ENCODE peak calls at places on chromosome 2, in six cellular contexts. One of them, this sample, is unnamed.

GRCh38 chr2:169790581-169790980 is 8.1 kb upstream of the SSB start:
- DNase-seq in WTC11: no peak
- DNase-seq in HepG2: no peak
- DNase-seq in GM23338: no peak
- DNase-seq in K562: no peak
- DNase-seq in GM12878: no peak
- DNase-seq in this sample: no peak

GRCh38 chr2:166092889-166093288 is 34.9 kb downstream of the SCN1A start:
- DNase-seq in GM23338: no peak
- DNase-seq in GM12878: no peak
- DNase-seq in HepG2: no peak
- DNase-seq in WTC11: no peak
- DNase-seq in K562: no peak
- DNase-seq in this sample: no peak

GRCh38 chr2:154960802-154961583 is 262.5 kb downstream of the KCNJ3 start:
- DNase-seq in WTC11: no peak
- DNase-seq in HepG2: no peak
- DNase-seq in GM23338: no peak
- DNase-seq in GM12878: peak
- DNase-seq in K562: no peak
- DNase-seq in this sample: no peak

GRCh38 chr2:242024751-242025355 is 155.3 kb downstream of the RTP5 start:
- DNase-seq in GM12878: no peak
- DNase-seq in WTC11: no peak
- DNase-seq in HepG2: no peak
- DNase-seq in GM23338: no peak
- DNase-seq in K562: no peak
- DNase-seq in this sample: no peak

GRCh38 chr2:108243566-108243965 is 3.8 kb downstream of the SULT1C3 start:
- DNase-seq in GM12878: no peak
- DNase-seq in K562: no peak
- DNase-seq in GM23338: no peak
- DNase-seq in HepG2: no peak
- DNase-seq in WTC11: no peak
- DNase-seq in this sample: no peak

GRCh38 chr2:211035548-211036185 is 479.3 kb downstream of the CPS1 start:
- DNase-seq in GM23338: peak
- DNase-seq in K562: no peak
- DNase-seq in WTC11: no peak
- DNase-seq in GM12878: no peak
- DNase-seq in HepG2: peak
- DNase-seq in this sample: no peak

GRCh38 chr2:203802277-203803045 is 65.1 kb upstream of the CTLA4 start:
- DNase-seq in GM12878: no peak
- DNase-seq in GM23338: no peak
- DNase-seq in HepG2: no peak
- DNase-seq in K562: no peak
- DNase-seq in WTC11: no peak
- DNase-seq in this sample: no peak

GRCh38 chr2:176003958-176004357 is 1.9 kb upstream of the LNPK start:
- DNase-seq in K562: no peak
- DNase-seq in WTC11: no peak
- DNase-seq in GM12878: no peak
- DNase-seq in GM23338: no peak
- DNase-seq in HepG2: no peak
- DNase-seq in this sample: no peak

GRCh38 chr2:60064687-60065361 is 488.6 kb downstream of the BCL11A start:
- DNase-seq in WTC11: no peak
- DNase-seq in GM23338: no peak
- DNase-seq in HepG2: no peak
- DNase-seq in GM12878: no peak
- DNase-seq in K562: no peak
- DNase-seq in this sample: no peak

GRCh38 chr2:118855451-118856279 is 8.2 kb upstream of the EN1 start:
- DNase-seq in WTC11: peak
- DNase-seq in GM12878: no peak
- DNase-seq in HepG2: peak
- DNase-seq in K562: peak
- DNase-seq in GM23338: peak
- DNase-seq in this sample: peak

GRCh38 chr2:84940088-84940470 is 30.9 kb upstream of the KCMF1 start:
- DNase-seq in HepG2: no peak
- DNase-seq in K562: no peak
- DNase-seq in GM23338: peak
- DNase-seq in WTC11: no peak
- DNase-seq in GM12878: no peak
- DNase-seq in this sample: no peak

GRCh38 chr2:32061973-32062861 is 1.1 kb upstream of the SPAST start:
- DNase-seq in WTC11: no peak
- DNase-seq in GM12878: no peak
- DNase-seq in K562: peak
- DNase-seq in GM23338: peak
- DNase-seq in HepG2: peak
- DNase-seq in this sample: peak
- TF ChIP-seq CREB1 in WTC11: no peak
- TF ChIP-seq CREB1 in GM12878: no peak
- TF ChIP-seq CREB1 in K562: no peak
- TF ChIP-seq CREB1 in GM23338: no peak
- TF ChIP-seq CREB1 in HepG2: no peak
- TF ChIP-seq CREB1 in this sample: no peak

GRCh38 chr2:2662847-2663356 is 331.8 kb upstream of the MYT1L start:
- DNase-seq in GM12878: no peak
- DNase-seq in WTC11: no peak
- DNase-seq in HepG2: no peak
- DNase-seq in K562: no peak
- DNase-seq in GM23338: no peak
- DNase-seq in this sample: no peak

GRCh38 chr2:2667690-2668089 is 336.6 kb upstream of the MYT1L start:
- DNase-seq in K562: no peak
- DNase-seq in GM23338: no peak
- DNase-seq in WTC11: no peak
- DNase-seq in GM12878: no peak
- DNase-seq in HepG2: no peak
- DNase-seq in this sample: no peak

GRCh38 chr2:2665834-2666133 is 334.7 kb upstream of the MYT1L start:
- DNase-seq in GM12878: no peak
- DNase-seq in HepG2: no peak
- DNase-seq in GM23338: no peak
- DNase-seq in K562: no peak
- DNase-seq in WTC11: no peak
- DNase-seq in this sample: no peak

GRCh38 chr2:2663401-2664036 is 332.4 kb upstream of the MYT1L start:
- DNase-seq in GM12878: no peak
- DNase-seq in HepG2: no peak
- DNase-seq in GM23338: no peak
- DNase-seq in K562: no peak
- DNase-seq in WTC11: no peak
- DNase-seq in this sample: no peak

GRCh38 chr2:2664989-2665833 is 334.1 kb upstream of the MYT1L start:
- DNase-seq in GM12878: no peak
- DNase-seq in K562: no peak
- DNase-seq in GM23338: no peak
- DNase-seq in HepG2: peak
- DNase-seq in WTC11: no peak
- DNase-seq in this sample: no peak
- TF ChIP-seq CTCF in GM12878: no peak
- TF ChIP-seq CTCF in K562: no peak
- TF ChIP-seq CTCF in GM23338: no peak
- TF ChIP-seq CTCF in HepG2: no peak
- TF ChIP-seq CTCF in WTC11: no peak
- TF ChIP-seq CTCF in this sample: no peak

GRCh38 chr2:10393648-10393982 is 54.5 kb downstream of the ODC1 start:
- DNase-seq in GM12878: no peak
- DNase-seq in GM23338: no peak
- DNase-seq in K562: no peak
- DNase-seq in WTC11: no peak
- DNase-seq in HepG2: no peak
- DNase-seq in this sample: no peak
- TF ChIP-seq CREB1 in GM12878: no peak
- TF ChIP-seq CREB1 in GM23338: no peak
- TF ChIP-seq CREB1 in K562: no peak
- TF ChIP-seq CREB1 in WTC11: no peak
- TF ChIP-seq CREB1 in HepG2: no peak
- TF ChIP-seq CREB1 in this sample: no peak

GRCh38 chr2:217837001-217837491 is 165.7 kb downstream of the TNS1 start:
- DNase-seq in GM23338: peak
- DNase-seq in HepG2: peak
- DNase-seq in WTC11: peak
- DNase-seq in GM12878: no peak
- DNase-seq in K562: peak
- DNase-seq in this sample: peak
- TF ChIP-seq CTCF in GM23338: peak
- TF ChIP-seq CTCF in HepG2: peak
- TF ChIP-seq CTCF in WTC11: no peak
- TF ChIP-seq CTCF in GM12878: no peak
- TF ChIP-seq CTCF in K562: no peak
- TF ChIP-seq CTCF in this sample: peak

GRCh38 chr2:69831354-69831905 is 2.0 kb downstream of the GMCL1 start:
- DNase-seq in WTC11: no peak
- DNase-seq in GM12878: no peak
- DNase-seq in HepG2: peak
- DNase-seq in K562: no peak
- DNase-seq in GM23338: no peak
- DNase-seq in this sample: no peak
- TF ChIP-seq CREB1 in WTC11: no peak
- TF ChIP-seq CREB1 in GM12878: no peak
- TF ChIP-seq CREB1 in HepG2: no peak
- TF ChIP-seq CREB1 in K562: no peak
- TF ChIP-seq CREB1 in GM23338: no peak
- TF ChIP-seq CREB1 in this sample: no peak

GRCh38 chr2:152418688-152419087 is 83.7 kb downstream of the FMNL2 start:
- DNase-seq in HepG2: no peak
- DNase-seq in K562: no peak
- DNase-seq in WTC11: no peak
- DNase-seq in GM23338: no peak
- DNase-seq in GM12878: no peak
- DNase-seq in this sample: no peak
- TF ChIP-seq CTCF in HepG2: no peak
- TF ChIP-seq CTCF in K562: no peak
- TF ChIP-seq CTCF in WTC11: no peak
- TF ChIP-seq CTCF in GM23338: no peak
- TF ChIP-seq CTCF in GM12878: no peak
- TF ChIP-seq CTCF in this sample: no peak

GRCh38 chr2:191631754-191632153 is 46.2 kb upstream of the NABP1 start:
- DNase-seq in K562: no peak
- DNase-seq in GM12878: no peak
- DNase-seq in WTC11: no peak
- DNase-seq in HepG2: peak
- DNase-seq in GM23338: no peak
- DNase-seq in this sample: no peak

GRCh38 chr2:191635333-191636234 is 42.4 kb upstream of the NABP1 start:
- DNase-seq in GM23338: no peak
- DNase-seq in WTC11: no peak
- DNase-seq in GM12878: no peak
- DNase-seq in K562: no peak
- DNase-seq in HepG2: peak
- DNase-seq in this sample: no peak

GRCh38 chr2:191630313-191630712 is 47.6 kb upstream of the NABP1 start:
- DNase-seq in GM23338: no peak
- DNase-seq in K562: no peak
- DNase-seq in WTC11: no peak
- DNase-seq in HepG2: no peak
- DNase-seq in GM12878: no peak
- DNase-seq in this sample: no peak

GRCh38 chr2:191629001-191629453 is 48.9 kb upstream of the NABP1 start:
- DNase-seq in WTC11: no peak
- DNase-seq in GM23338: no peak
- DNase-seq in HepG2: no peak
- DNase-seq in K562: no peak
- DNase-seq in GM12878: no peak
- DNase-seq in this sample: no peak

GRCh38 chr2:191632426-191632825 is 45.5 kb upstream of the NABP1 start:
- DNase-seq in GM23338: no peak
- DNase-seq in WTC11: no peak
- DNase-seq in GM12878: no peak
- DNase-seq in HepG2: no peak
- DNase-seq in K562: no peak
- DNase-seq in this sample: no peak
- TF ChIP-seq CREB1 in GM23338: no peak
- TF ChIP-seq CREB1 in WTC11: no peak
- TF ChIP-seq CREB1 in GM12878: no peak
- TF ChIP-seq CREB1 in HepG2: no peak
- TF ChIP-seq CREB1 in K562: no peak
- TF ChIP-seq CREB1 in this sample: no peak

GRCh38 chr2:28228419-28228995 is 164.2 kb upstream of the FOSL2 start:
- DNase-seq in HepG2: no peak
- DNase-seq in K562: no peak
- DNase-seq in GM23338: no peak
- DNase-seq in GM12878: no peak
- DNase-seq in WTC11: no peak
- DNase-seq in this sample: no peak
- TF ChIP-seq CTCF in HepG2: no peak
- TF ChIP-seq CTCF in K562: peak
- TF ChIP-seq CTCF in GM23338: peak
- TF ChIP-seq CTCF in GM12878: no peak
- TF ChIP-seq CTCF in WTC11: no peak
- TF ChIP-seq CTCF in this sample: no peak

DNA sequence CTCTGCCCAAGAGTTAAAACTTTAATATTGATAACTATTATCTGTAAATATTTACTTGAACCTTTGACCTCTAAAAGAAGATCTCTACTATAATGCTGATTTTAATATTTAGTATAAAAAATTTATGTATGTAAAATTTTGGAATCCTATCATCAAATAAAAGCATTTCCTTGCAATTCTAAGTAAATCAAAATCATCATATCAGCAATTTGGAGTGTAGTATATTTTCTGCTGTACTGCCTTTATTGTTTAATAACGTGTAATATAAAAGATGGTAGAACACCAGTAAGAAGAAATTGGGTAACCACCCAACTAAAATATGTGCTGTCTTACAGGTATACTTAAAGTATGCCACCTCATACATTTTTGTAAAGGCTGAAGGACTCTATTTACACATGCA is 94.6 kb downstream of the TLK1 start:
- DNase-seq in WTC11: no peak
- DNase-seq in HepG2: no peak
- DNase-seq in K562: no peak
- DNase-seq in GM23338: no peak
- DNase-seq in GM12878: no peak
- DNase-seq in this sample: no peak
- TF ChIP-seq CREB1 in WTC11: no peak
- TF ChIP-seq CREB1 in HepG2: no peak
- TF ChIP-seq CREB1 in K562: no peak
- TF ChIP-seq CREB1 in GM23338: no peak
- TF ChIP-seq CREB1 in GM12878: no peak
- TF ChIP-seq CREB1 in this sample: no peak

DNA sequence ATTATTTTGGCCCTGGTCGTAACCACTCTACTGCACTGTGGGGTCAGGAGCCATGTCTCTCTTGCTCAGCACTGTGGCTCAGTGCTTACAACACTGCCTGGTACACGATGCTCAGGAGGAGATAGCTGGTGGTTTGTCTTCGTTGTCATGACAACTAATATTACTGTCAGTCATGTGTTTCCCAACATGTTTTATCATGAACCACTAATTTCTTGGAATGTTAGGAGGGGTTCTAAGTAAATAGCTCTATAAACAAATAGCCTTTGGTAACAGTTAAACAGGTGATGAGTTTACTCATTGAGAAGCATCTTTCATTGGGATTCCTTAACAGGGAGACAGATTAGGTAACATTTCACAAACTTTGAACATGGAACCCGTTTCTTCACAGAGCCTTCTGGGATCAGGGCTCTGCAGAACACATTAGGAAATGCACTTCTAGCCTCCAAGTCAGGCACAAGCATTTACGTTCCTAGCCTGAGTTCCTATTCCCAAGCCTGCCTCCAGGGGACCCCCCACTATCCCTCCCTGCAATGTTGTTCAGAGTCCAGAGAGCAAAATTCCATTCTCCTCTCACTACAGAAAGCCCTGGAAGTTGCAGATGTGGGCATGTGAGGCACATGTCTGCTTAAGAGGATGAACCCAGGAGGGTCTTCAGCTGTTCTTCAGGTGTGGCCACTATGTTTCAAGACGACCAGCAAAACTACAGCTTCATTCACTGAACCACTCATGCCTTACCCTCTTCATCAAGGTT is 6.4 kb upstream of the RBM44 start:
- DNase-seq in K562: no peak
- DNase-seq in GM12878: no peak
- DNase-seq in HepG2: peak
- DNase-seq in GM23338: peak
- DNase-seq in WTC11: peak
- DNase-seq in this sample: peak
- TF ChIP-seq CTCF in K562: peak
- TF ChIP-seq CTCF in GM12878: peak
- TF ChIP-seq CTCF in HepG2: peak
- TF ChIP-seq CTCF in GM23338: peak
- TF ChIP-seq CTCF in WTC11: no peak
- TF ChIP-seq CTCF in this sample: peak